ENCODE peak calls at places on chromosome 18, in four cellular contexts. P is ELR; F is stimulated activated CD4-positive, alpha-beta T cell treated with anti-CD3 and anti-CD28 coated beads, Interleukin-2, amount 100 ng/mL, for 48 hours; R is foreskin fibroblast. U is an unnamed sample.

GRCh38 chr18:45167109-45167551 is 448.1 kb upstream of the SLC14A2 start:
- DNase-seq in F (no peak), P (peak), R (peak), U (peak)

GRCh38 chr18:23703057-23703986 is 14.1 kb downstream of the LAMA3 start:
- DNase-seq in F (no peak), P (peak), R (peak), U (peak)

GRCh38 chr18:41942254-41942653 is 12.8 kb upstream of the PIK3C3 start:
- DNase-seq in P (no peak), R (no peak), F (no peak), U (no peak)

GRCh38 chr18:6624271-6624670 is 105.2 kb upstream of the ARHGAP28 start:
- DNase-seq in F (no peak), R (peak), P (peak), U (peak)

GRCh38 chr18:76495435-76496199 is 575 bp upstream of the ZNF516 start:
- DNase-seq in F (no peak), P (peak), R (peak), U (peak)

GRCh38 chr18:62384610-62385097 is 59.5 kb downstream of the TNFRSF11A start:
- DNase-seq in F (no peak), P (peak), R (peak), U (no peak)

GRCh38 chr18:73136134-73136533 is 268.3 kb upstream of the NETO1 start:
- DNase-seq in R (peak), P (peak), F (no peak), U (no peak)

GRCh38 chr18:48396561-48396960 is 12.6 kb downstream of the ZBTB7C start:
- DNase-seq in R (no peak), P (no peak), F (no peak), U (no peak)

GRCh38 chr18:79302120-79302519 is 93.6 kb upstream of the NFATC1 start:
- DNase-seq in P (no peak), R (no peak), F (no peak), U (no peak)

GRCh38 chr18:76357585-76358265 is 137.3 kb downstream of the ZNF516 start:
- DNase-seq in R (no peak), F (no peak), P (no peak), U (no peak)

GRCh38 chr18:2905802-2906521 is 59.2 kb downstream of the EMILIN2 start:
- DNase-seq in R (peak), F (peak), P (peak), U (no peak)